ENCODE peak calls at places on chromosomes 4 and X, in eight cellular contexts. Q, M, W, V, R, K, H and L are unnamed samples.

GRCh38 chrX:53282313-53282712 is 929 bp upstream of the IQSEC2 start:
- DNase-seq in Q (no peak), M (no peak), W (no peak), V (peak), R (no peak), K (peak), H (no peak), L (peak)

GRCh38 chr4:141643557-141643956 is 7.2 kb downstream of the IL15 start:
- DNase-seq in Q (peak), M (peak), W (no peak), V (peak), R (no peak), K (peak), H (peak), L (no peak)

GRCh38 chr4:148196168-148196567 is 246.0 kb downstream of the NR3C2 start:
- DNase-seq in Q (no peak), M (no peak), W (no peak), V (no peak), R (no peak), K (no peak), H (no peak), L (no peak)

GRCh38 chr4:168743131-168743530 is 246.3 kb downstream of the PALLD start:
- DNase-seq in Q (no peak), M (no peak), W (no peak), V (no peak), R (no peak), K (no peak), H (no peak), L (no peak)

GRCh38 chrX:130851569-130851968 is 51.4 kb downstream of the ENOX2 start:
- DNase-seq in Q (no peak), M (peak), W (peak), V (no peak), R (no peak), K (no peak), H (no peak), L (no peak)

GRCh38 chr4:189974056-189974455 is 33.4 kb downstream of the FRG1 start:
- DNase-seq in Q (peak), M (peak), W (no peak), V (peak), R (no peak), K (no peak), H (peak), L (peak)

GRCh38 chr4:55355555-55355954 is 9.5 kb downstream of the SRD5A3 start:
- DNase-seq in Q (no peak), M (no peak), W (no peak), V (no peak), R (no peak), K (no peak), H (no peak), L (no peak)

GRCh38 chr4:81040175-81040659 is 9.7 kb downstream of the BMP3 start:
- DNase-seq in Q (peak), M (peak), W (peak), V (peak), R (peak), K (no peak), H (peak), L (peak)

GRCh38 chr4:77293426-77293825 is 136.4 kb downstream of the CCNG2 start:
- DNase-seq in Q (no peak), M (no peak), W (no peak), V (no peak), R (no peak), K (no peak), H (no peak), L (no peak)

GRCh38 chr4:102430511-102430910 is 70.6 kb upstream of the NFKB1 start:
- DNase-seq in Q (peak), M (peak), W (no peak), V (peak), R (no peak), K (no peak), H (peak), L (peak)

GRCh38 chrX:77937291-77937690 is 26.8 kb downstream of the ATP7A start:
- DNase-seq in Q (peak), M (peak), W (peak), V (peak), R (no peak), K (no peak), H (peak), L (peak)

GRCh38 chr4:27055226-27055760 is 194.7 kb downstream of the STIM2 start:
- DNase-seq in Q (no peak), M (no peak), W (no peak), V (no peak), R (no peak), K (no peak), H (no peak), L (no peak)

GRCh38 chrX:123083924-123084323 is 100.2 kb upstream of the GRIA3 start:
- DNase-seq in Q (no peak), M (peak), W (no peak), V (peak), R (no peak), K (no peak), H (peak), L (peak)

GRCh38 chr4:56289934-56290333 is 97.4 kb downstream of the AASDH start:
- DNase-seq in Q (no peak), M (no peak), W (no peak), V (no peak), R (peak), K (no peak), H (peak), L (peak)

GRCh38 chrX:38379088-38379487 is 26.7 kb downstream of the OTC start:
- DNase-seq in Q (no peak), M (no peak), W (no peak), V (peak), R (no peak), K (no peak), H (peak), L (peak)

DNA sequence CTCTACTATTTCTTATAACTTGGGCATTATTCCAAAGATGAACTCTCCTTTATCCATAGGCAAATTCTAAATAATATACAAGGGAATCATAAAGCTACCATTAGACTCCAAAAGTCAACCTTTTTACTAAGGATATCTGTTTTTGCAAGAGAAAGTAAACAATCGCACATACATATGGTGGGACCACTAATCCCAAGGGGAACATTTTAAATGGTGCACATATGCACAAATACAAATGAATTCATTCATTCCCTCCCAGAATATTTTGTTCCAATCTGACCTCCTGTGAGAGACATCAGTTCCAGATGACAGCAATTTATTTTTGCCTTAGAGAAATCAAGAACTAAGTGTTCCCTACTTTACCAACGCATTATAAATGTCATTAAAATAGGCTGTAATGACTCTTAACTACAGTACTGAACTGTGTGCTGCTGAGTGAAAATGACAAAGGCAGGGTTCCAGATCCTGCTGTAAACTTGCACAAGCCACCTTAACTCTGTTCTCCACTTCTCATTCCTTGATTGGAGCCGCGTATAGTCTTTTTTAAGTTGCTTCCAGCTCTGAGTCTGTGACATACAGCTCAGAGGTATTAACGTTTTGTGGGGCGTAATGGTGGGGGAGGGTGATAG is 2.0 kb downstream of the DHX15 start:
- DNase-seq in Q (peak), M (no peak), W (no peak), V (no peak), R (no peak), K (no peak), H (peak), L (no peak)
- H3K4me3 ChIP-seq in Q (peak), M (peak), W (peak), V (peak), R (peak), K (peak), H (peak), L (peak)

GRCh38 chrX:119228506-119229290 is 7.4 kb upstream of the PGRMC1 start:
- DNase-seq in Q (peak), M (peak), W (peak), V (peak), R (no peak), K (peak), H (peak), L (peak)
- H3K4me3 ChIP-seq in Q (no peak), M (no peak), W (no peak), V (no peak), R (no peak), K (no peak), H (peak), L (no peak)

DNA sequence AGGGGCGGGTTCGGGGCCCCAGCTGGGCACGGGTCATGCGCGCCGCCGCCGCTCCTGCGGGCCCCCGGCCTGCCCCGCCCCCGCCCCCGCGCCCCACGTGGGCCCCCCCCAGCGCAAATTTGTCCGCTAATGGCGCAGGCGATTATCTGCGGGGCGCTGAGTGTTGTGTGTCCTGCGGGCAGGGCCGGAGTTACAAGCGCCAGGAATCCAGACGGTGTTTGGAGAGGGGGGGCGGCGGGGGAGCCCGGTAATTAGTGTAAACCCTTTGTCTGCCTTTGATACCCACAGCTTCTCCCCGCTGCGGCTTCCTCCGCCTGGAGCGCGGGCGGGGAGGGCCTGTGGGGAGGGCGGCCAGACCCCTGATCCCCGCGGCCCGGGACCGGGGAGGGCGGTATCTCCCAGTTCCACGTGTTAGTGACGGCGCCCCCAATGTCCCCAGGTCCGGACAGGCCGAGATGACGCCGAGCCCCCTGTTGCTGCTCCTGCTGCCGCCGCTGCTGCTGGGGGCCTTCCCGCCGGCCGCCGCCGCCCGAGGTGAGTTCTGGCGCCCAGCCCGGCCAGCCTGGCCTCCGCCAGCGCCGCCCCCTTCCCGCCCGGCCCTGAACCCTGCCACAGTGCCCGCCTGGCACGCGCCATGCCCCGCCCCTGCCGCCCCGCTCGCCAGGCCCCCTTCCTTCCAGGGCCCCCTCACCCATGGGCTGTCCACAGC is 759 bp downstream of the FGFRL1 start:
- DNase-seq in Q (peak), M (no peak), W (peak), V (peak), R (peak), K (peak), H (peak), L (no peak)
- H3K4me3 ChIP-seq in Q (peak), M (peak), W (peak), V (peak), R (peak), K (peak), H (peak), L (peak)

GRCh38 chrX:150763303-150763797 is 70.2 kb downstream of the MTMR1 start:
- DNase-seq in Q (no peak), M (no peak), W (no peak), V (no peak), R (no peak), K (no peak), H (no peak), L (no peak)
- H3K4me3 ChIP-seq in Q (no peak), M (no peak), W (no peak), V (no peak), R (no peak), K (no peak), H (no peak), L (no peak)